ENCODE peak calls at places on chromosomes 5 and 9, in five cellular contexts. O is adrenal gland, L is heart left ventricle, T is right lobe of liver, K is breast epithelium. D is an unnamed sample.

GRCh38 chr5:67221487-67222242 is 25.1 kb upstream of the CD180 start:
- DNase-seq in O (no peak), L (no peak), T (no peak), K (no peak), D (peak)

GRCh38 chr5:178378527-178379484 is 146.2 kb upstream of the PHYKPL start:
- DNase-seq in O (no peak), L (no peak), T (peak), K (no peak), D (no peak)

GRCh38 chr5:158769702-158770101 is 330.0 kb downstream of the EBF1 start:
- DNase-seq in O (no peak), L (no peak), T (no peak), K (no peak), D (no peak)

GRCh38 chr5:83711982-83712601 is 8.6 kb downstream of the HAPLN1 start:
- DNase-seq in O (peak), L (no peak), T (no peak), K (no peak), D (no peak)

GRCh38 chr5:14184725-14185124 is 41.6 kb downstream of the TRIO start:
- DNase-seq in O (no peak), L (no peak), T (no peak), K (no peak), D (no peak)

GRCh38 chr5:67494186-67494842 is 297.7 kb upstream of the CD180 start:
- DNase-seq in O (no peak), L (peak), T (no peak), K (no peak), D (no peak)

GRCh38 chr9:3401556-3401955 is 124.2 kb downstream of the RFX3 start:
- DNase-seq in O (no peak), L (no peak), T (no peak), K (no peak), D (no peak)

GRCh38 chr9:33294670-33295432 is 4.5 kb downstream of the NFX1 start:
- DNase-seq in O (no peak), L (no peak), T (no peak), K (no peak), D (no peak)

GRCh38 chr9:91682806-91683205 is 259.2 kb upstream of the NFIL3 start:
- DNase-seq in O (no peak), L (no peak), T (no peak), K (no peak), D (no peak)

GRCh38 chr9:137757139-137757538 is 120.4 kb upstream of the CACNA1B start:
- DNase-seq in O (peak), L (peak), T (peak), K (no peak), D (no peak)

GRCh38 chr5:32254987-32255900 is 57.5 kb downstream of the MTMR12 start:
- DNase-seq in O (peak), L (no peak), T (no peak), K (no peak), D (no peak)

GRCh38 chr9:37625262-37626147 is 25.2 kb upstream of the FRMPD1 start:
- DNase-seq in O (no peak), L (no peak), T (no peak), K (no peak), D (no peak)

GRCh38 chr5:103347729-103348128 is 89.2 kb downstream of the MACIR start:
- DNase-seq in O (no peak), L (no peak), T (no peak), K (no peak), D (no peak)

GRCh38 chr5:142670811-142671210 is 15.1 kb downstream of the FGF1 start:
- DNase-seq in O (no peak), L (no peak), T (no peak), K (no peak), D (no peak)

GRCh38 chr5:56142620-56143431 is 90.3 kb downstream of the ANKRD55 start:
- DNase-seq in O (no peak), L (no peak), T (peak), K (no peak), D (no peak)

GRCh38 chr9:86434039-86434726 is 80.0 kb upstream of the TUT7 start:
- DNase-seq in O (peak), L (peak), T (no peak), K (peak), D (no peak)

GRCh38 chr5:61884242-61884855 is 421.7 kb upstream of the KIF2A start:
- DNase-seq in O (no peak), L (no peak), T (no peak), K (no peak), D (no peak)

GRCh38 chr5:171336486-171337206 is 27.6 kb downstream of the TLX3 start:
- DNase-seq in O (peak), L (no peak), T (no peak), K (no peak), D (no peak)

GRCh38 chr9:107711528-107711927 is 222.0 kb upstream of the KLF4 start:
- DNase-seq in O (peak), L (no peak), T (no peak), K (peak), D (no peak)

GRCh38 chr5:135448071-135448704 is 1.0 kb upstream of the DCANP1 start:
- DNase-seq in O (no peak), L (no peak), T (no peak), K (no peak), D (peak)

GRCh38 chr5:179154346-179154990 is 94.3 kb downstream of the ZNF354C start:
- DNase-seq in O (peak), L (no peak), T (peak), K (no peak), D (no peak)

GRCh38 chr9:129757045-129757444 is 4.2 kb upstream of the PTGES start:
- DNase-seq in O (no peak), L (no peak), T (no peak), K (no peak), D (no peak)

GRCh38 chr5:83331842-83332241 is 139.7 kb upstream of the VCAN start:
- DNase-seq in O (no peak), L (no peak), T (no peak), K (no peak), D (no peak)

GRCh38 chr9:105475302-105475701 is 27.5 kb downstream of the FSD1L start:
- DNase-seq in O (no peak), L (no peak), T (no peak), K (no peak), D (no peak)
- TF ChIP-seq CTCF in O (peak), L (peak), T (peak), K (no peak), D (peak)

GRCh38 chr5:64074533-64074932 is 91.1 kb upstream of the RNF180 start:
- DNase-seq in O (peak), L (no peak), T (no peak), K (no peak), D (no peak)
- TF ChIP-seq POLR2A in O (no peak), L (no peak), T (no peak), K (no peak), D (no peak)

DNA sequence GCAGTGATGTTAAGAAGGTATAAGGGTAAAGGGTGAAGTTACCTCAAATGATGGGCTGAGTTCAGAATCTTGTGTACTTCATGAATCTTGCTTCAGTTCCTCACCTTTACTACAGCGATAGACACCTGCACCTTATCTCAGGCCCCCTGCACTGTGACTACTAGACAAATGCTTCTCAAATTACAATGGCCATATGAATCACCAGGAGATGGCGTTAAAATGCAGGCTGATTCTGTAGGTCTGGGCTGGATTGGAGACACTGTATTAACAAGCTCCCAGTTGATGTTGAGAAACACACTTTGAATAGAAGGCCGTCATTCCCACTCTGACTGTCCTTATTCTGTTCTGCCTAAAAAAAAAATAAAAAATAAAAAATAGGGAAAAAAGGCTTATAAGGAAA is 29.8 kb downstream of the TARS1 start:
- DNase-seq in O (peak), L (no peak), T (no peak), K (no peak), D (no peak)
- TF ChIP-seq CTCF in O (peak), L (peak), T (peak), K (peak), D (no peak)

GRCh38 chr5:111224561-111224989 is 391 bp downstream of the CAMK4 start:
- DNase-seq in O (no peak), L (peak), T (peak), K (no peak), D (no peak)

GRCh38 chr5:111223086-111223789 is 946 bp upstream of the CAMK4 start:
- DNase-seq in O (no peak), L (no peak), T (no peak), K (no peak), D (no peak)

GRCh38 chr5:111226556-111226955 is 2.4 kb downstream of the CAMK4 start:
- DNase-seq in O (no peak), L (no peak), T (no peak), K (no peak), D (no peak)

GRCh38 chr5:111225926-111226325 is 1.7 kb downstream of the CAMK4 start:
- DNase-seq in O (no peak), L (no peak), T (no peak), K (no peak), D (no peak)

GRCh38 chr5:111223790-111224560 is at the start of gene CAMK4:
- DNase-seq in O (peak), L (peak), T (peak), K (peak), D (peak)
- TF ChIP-seq POLR2A in O (peak), L (no peak), T (no peak), K (no peak), D (no peak)

GRCh38 chr5:138632900-138633489 is 57.8 kb upstream of the HSPA9 start:
- DNase-seq in O (peak), L (peak), T (peak), K (no peak), D (no peak)
- TF ChIP-seq CTCF in O (peak), L (peak), T (peak), K (peak), D (peak)

GRCh38 chr9:135956798-135957166 is 4.4 kb downstream of the UBAC1 start:
- DNase-seq in O (no peak), L (no peak), T (no peak), K (no peak), D (no peak)
- TF ChIP-seq POLR2A in O (no peak), L (no peak), T (no peak), K (no peak), D (no peak)

D was measured in Peyer's patch.